ENCODE peak calls at places on chromosomes 5 and 9, in six cellular contexts. M, F, A, U, K and Z are unnamed samples. For H3K4me1, the result is how much of the 10 kb centered on the place peaks cover.

GRCh38 chr5:95809414-95809960 is 13.0 kb downstream of the GLRX start:
- DNase-seq in M (no peak), F (no peak), A (no peak), U (no peak), K (no peak), Z (no peak)

GRCh38 chr9:5630038-5630507 is 1.2 kb downstream of the RIC1 start:
- DNase-seq in M (no peak), F (no peak), A (peak), U (no peak), K (no peak), Z (no peak)

GRCh38 chr9:129620669-129621295 is at the start of gene C9orf50:
- DNase-seq in M (no peak), F (no peak), A (no peak), U (no peak), K (no peak), Z (no peak)

GRCh38 chr9:130328349-130328801 is 62.8 kb downstream of the HMCN2 start:
- DNase-seq in M (peak), F (peak), A (peak), U (peak), K (peak), Z (no peak)

GRCh38 chr5:5145651-5146529 is 5.8 kb downstream of the ADAMTS16 start:
- DNase-seq in M (no peak), F (no peak), A (no peak), U (no peak), K (no peak), Z (no peak)

GRCh38 chr5:2038337-2039179 is 155.8 kb upstream of the IRX4 start:
- DNase-seq in M (peak), F (peak), A (peak), U (peak), K (peak), Z (peak)

GRCh38 chr9:134174073-134174449 is 9.7 kb upstream of the RNU6ATAC start:
- DNase-seq in M (no peak), F (no peak), A (no peak), U (no peak), K (peak), Z (peak)

GRCh38 chr9:35856882-35857281 is 13.3 kb downstream of the OR13J1 start:
- DNase-seq in M (no peak), F (no peak), A (no peak), U (no peak), K (no peak), Z (no peak)

GRCh38 chr9:5608298-5609254 is 20.3 kb upstream of the RIC1 start:
- DNase-seq in M (no peak), F (no peak), A (no peak), U (no peak), K (no peak), Z (no peak)

GRCh38 chr5:11504794-11505193 is 399.5 kb downstream of the CTNND2 start:
- DNase-seq in M (peak), F (no peak), A (no peak), U (no peak), K (no peak), Z (no peak)

GRCh38 chr5:150523472-150524350 is 15.8 kb downstream of the NDST1 start:
- DNase-seq in M (peak), F (peak), A (peak), U (no peak), K (peak), Z (no peak)

GRCh38 chr9:6567140-6567591 is 78.4 kb downstream of the GLDC start:
- DNase-seq in M (no peak), F (no peak), A (no peak), U (no peak), K (no peak), Z (no peak)

GRCh38 chr9:3743901-3744413 is 218.2 kb upstream of the RFX3 start:
- DNase-seq in M (no peak), F (no peak), A (no peak), U (no peak), K (no peak), Z (no peak)

GRCh38 chr9:134442486-134443168 is 116.4 kb downstream of the RXRA start:
- DNase-seq in M (peak), F (no peak), A (no peak), U (no peak), K (no peak), Z (no peak)

GRCh38 chr5:147887026-147887627 is 8.6 kb downstream of the SCGB3A2 start:
- DNase-seq in M (peak), F (no peak), A (peak), U (no peak), K (no peak), Z (no peak)

GRCh38 chr5:75050415-75050814 is 1.9 kb downstream of the GCNT4 start:
- DNase-seq in M (peak), F (no peak), A (peak), U (no peak), K (no peak), Z (no peak)

GRCh38 chr5:134794819-134795218 is 36.2 kb downstream of the DDX46 start:
- DNase-seq in M (no peak), F (no peak), A (no peak), U (no peak), K (no peak), Z (no peak)

GRCh38 chr9:27535701-27536118 is 6.1 kb upstream of the MOB3B start:
- DNase-seq in M (no peak), F (no peak), A (no peak), U (no peak), K (no peak), Z (no peak)
- TF ChIP-seq CTCF in M (no peak), F (no peak), A (no peak), U (no peak), K (no peak), Z (no peak)

DNA sequence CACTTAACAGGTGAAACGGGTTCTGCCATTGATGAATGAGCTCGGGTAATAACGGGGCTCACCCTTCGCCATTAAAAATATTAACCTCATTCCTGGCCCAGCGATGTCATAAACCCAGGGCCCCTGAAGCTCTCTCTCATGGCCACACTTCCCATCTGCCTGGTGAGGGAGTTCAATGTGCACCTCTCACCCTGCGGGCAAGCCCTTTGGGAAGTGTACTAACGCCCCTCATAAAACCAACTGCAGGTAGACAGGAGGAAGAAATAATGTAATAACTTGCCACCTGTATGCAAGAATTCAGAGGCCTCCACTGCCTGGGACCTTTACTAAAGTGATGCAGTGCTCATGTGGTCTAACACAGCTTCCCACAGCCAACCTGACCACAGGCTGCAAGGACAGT is 35.1 kb downstream of the SHB start:
- DNase-seq in M (no peak), F (no peak), A (peak), U (no peak), K (peak), Z (no peak)
- H3K4me1 ChIP-seq in M (under half), F (half or more), A (under half), U (under half), K (under half), Z (half or more)

DNA sequence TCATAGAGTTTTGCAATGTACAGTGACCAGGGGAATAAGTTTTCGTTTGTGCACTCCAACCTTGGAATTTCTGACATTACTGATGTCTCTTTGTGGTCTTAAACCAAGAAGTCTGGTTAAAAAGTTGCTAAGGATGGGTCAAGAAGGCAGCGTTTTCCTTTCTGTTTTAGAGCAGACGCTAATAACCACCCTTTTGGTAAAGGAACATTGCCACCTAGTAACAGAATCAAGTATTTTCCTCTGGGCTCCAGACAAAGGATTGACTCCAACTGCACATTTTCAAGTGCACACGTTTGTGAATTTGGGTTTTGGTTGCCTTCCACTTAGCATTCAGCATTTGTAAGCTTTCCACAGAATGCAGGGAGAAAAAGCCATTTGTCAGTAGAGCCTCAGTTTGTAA is 22.2 kb upstream of the CEP78 start:
- DNase-seq in M (no peak), F (no peak), A (no peak), U (no peak), K (no peak), Z (no peak)
- TF ChIP-seq CTCF in M (peak), F (peak), A (no peak), U (no peak), K (peak), Z (peak)

GRCh38 chr5:132426525-132427138 is 57.1 kb downstream of the SLC22A5 start:
- DNase-seq in M (peak), F (peak), A (peak), U (peak), K (peak), Z (peak)
- H3K4me1 ChIP-seq in M (under half), F (half or more), A (half or more), U (half or more), K (half or more), Z (half or more)

GRCh38 chr9:69933445-69933844 is 110.2 kb upstream of the MAMDC2 start:
- DNase-seq in M (no peak), F (no peak), A (no peak), U (no peak), K (no peak), Z (no peak)

GRCh38 chr9:69925452-69925851 is 104.8 kb downstream of the CFAP95 start:
- DNase-seq in M (no peak), F (no peak), A (no peak), U (no peak), K (no peak), Z (no peak)

GRCh38 chr9:69936427-69936826 is 107.2 kb upstream of the MAMDC2 start:
- DNase-seq in M (no peak), F (no peak), A (no peak), U (no peak), K (no peak), Z (no peak)

GRCh38 chr9:69932901-69933300 is 110.7 kb upstream of the MAMDC2 start:
- DNase-seq in M (peak), F (no peak), A (no peak), U (no peak), K (no peak), Z (no peak)

DNA sequence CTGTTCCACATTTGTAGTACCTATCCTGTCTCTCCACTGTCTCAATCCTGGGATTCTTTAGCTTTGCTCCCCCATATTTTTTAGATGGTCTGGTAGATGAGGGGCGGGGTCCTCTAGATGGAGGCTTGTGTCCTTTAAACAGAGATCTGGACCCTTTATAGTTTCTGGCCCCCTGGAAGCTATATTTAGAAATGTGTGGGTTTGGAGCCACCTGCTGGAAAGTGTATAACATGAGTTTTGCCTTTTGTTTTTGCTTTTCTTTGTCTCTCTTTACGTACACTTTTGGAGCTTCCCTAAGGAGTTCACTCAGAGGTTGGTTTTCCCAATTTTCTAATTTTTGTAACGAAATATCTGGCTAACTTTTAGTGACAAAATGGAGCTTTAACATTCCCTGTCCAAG is 110.7 kb downstream of the CFAP95 start:
- DNase-seq in M (peak), F (no peak), A (no peak), U (no peak), K (no peak), Z (no peak)
- TF ChIP-seq CTCF in M (peak), F (no peak), A (no peak), U (no peak), K (no peak), Z (no peak)

DNA sequence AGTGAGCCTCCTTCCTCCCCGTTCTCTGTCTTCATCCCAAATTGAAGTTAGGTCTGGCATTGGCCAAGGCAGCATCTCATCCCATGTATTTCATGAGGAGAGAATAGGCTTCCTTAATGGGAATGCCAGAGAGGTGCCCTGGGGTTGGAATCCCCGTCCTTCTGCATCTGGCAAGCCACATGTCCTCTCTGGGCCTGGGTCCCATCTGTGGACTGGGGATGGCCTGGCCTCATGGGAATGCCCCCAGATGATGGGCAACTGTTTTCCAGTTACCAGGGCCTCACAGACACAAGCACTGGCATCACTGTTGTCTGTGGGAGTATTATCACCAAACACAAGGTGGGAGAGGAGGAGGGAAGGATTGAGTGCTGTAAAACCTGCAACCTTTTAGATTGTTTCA is 153.9 kb downstream of the FSTL4 start:
- DNase-seq in M (no peak), F (no peak), A (no peak), U (no peak), K (no peak), Z (no peak)
- H3K4me1 ChIP-seq in M (under half), F (under half), A (under half), U (under half), K (under half), Z (under half)

GRCh38 chr5:122154910-122155309 is 25.6 kb downstream of the ZNF474 start:
- DNase-seq in M (no peak), F (no peak), A (no peak), U (no peak), K (no peak), Z (no peak)
- TF ChIP-seq CTCF in M (no peak), F (no peak), A (no peak), U (no peak), K (no peak), Z (no peak)

GRCh38 chr5:138981131-138981530 is 106.0 kb upstream of the LRRTM2 start:
- DNase-seq in M (no peak), F (no peak), A (no peak), U (no peak), K (no peak), Z (no peak)
- H3K4me1 ChIP-seq in M (under half), F (under half), A (under half), U (under half), K (under half), Z (under half)

GRCh38 chr5:101018299-101018698 is 115.2 kb upstream of the ST8SIA4 start:
- DNase-seq in M (no peak), F (no peak), A (no peak), U (no peak), K (no peak), Z (no peak)

GRCh38 chr5:101009758-101010519 is 106.9 kb upstream of the ST8SIA4 start:
- DNase-seq in M (no peak), F (no peak), A (no peak), U (no peak), K (no peak), Z (no peak)

DNA sequence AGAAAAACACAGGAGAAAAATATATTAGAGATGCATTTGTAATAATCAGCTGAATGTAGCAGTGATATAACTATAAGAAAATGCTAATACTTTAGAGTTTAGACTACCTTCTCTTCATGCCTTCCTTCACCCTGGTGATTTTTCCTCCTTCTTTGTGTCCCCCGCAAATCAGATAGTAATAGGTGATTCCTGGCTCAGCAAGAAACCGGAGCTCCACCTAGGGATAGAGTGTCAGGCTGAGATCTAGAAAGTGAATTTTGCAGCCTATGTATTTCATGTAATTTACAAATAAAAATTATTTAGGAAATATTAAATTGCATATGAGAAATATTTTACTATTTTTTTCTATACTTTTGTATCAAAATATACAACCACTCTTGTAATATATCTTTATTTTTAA is 109.8 kb upstream of the ST8SIA4 start:
- DNase-seq in M (no peak), F (no peak), A (no peak), U (no peak), K (no peak), Z (no peak)
- TF ChIP-seq CTCF in M (peak), F (no peak), A (no peak), U (no peak), K (no peak), Z (no peak)